ENCODE peak calls at places on chromosomes 2 and 18, in eight cellular contexts. One of them, this sample, is unnamed.

GRCh38 chr2:108630567-108631405 is 88.5 kb upstream of the RANBP2 start:
- DNase-seq in H1: no peak
- DNase-seq in HepG2: no peak
- DNase-seq in SK-N-SH: no peak
- DNase-seq in K562: no peak
- DNase-seq in IMR-90: peak
- DNase-seq in HCT116: no peak
- DNase-seq in A549: no peak
- DNase-seq in this sample: no peak

GRCh38 chr18:32242395-32242794 is 52.6 kb downstream of the MEP1B start:
- DNase-seq in HCT116: no peak
- DNase-seq in K562: no peak
- DNase-seq in IMR-90: no peak
- DNase-seq in SK-N-SH: no peak
- DNase-seq in H1: no peak
- DNase-seq in A549: no peak
- DNase-seq in HepG2: no peak
- DNase-seq in this sample: no peak

GRCh38 chr2:58834404-58834803 is 593.3 kb upstream of the FANCL start:
- DNase-seq in IMR-90: peak
- DNase-seq in HCT116: no peak
- DNase-seq in K562: peak
- DNase-seq in A549: peak
- DNase-seq in SK-N-SH: no peak
- DNase-seq in H1: no peak
- DNase-seq in HepG2: peak
- DNase-seq in this sample: no peak

GRCh38 chr18:75249192-75249551 is 38.6 kb downstream of the TSHZ1 start:
- DNase-seq in K562: no peak
- DNase-seq in HCT116: no peak
- DNase-seq in SK-N-SH: no peak
- DNase-seq in H1: no peak
- DNase-seq in A549: no peak
- DNase-seq in HepG2: no peak
- DNase-seq in IMR-90: no peak
- DNase-seq in this sample: no peak

GRCh38 chr18:5817821-5818220 is 77.5 kb downstream of the TMEM200C start:
- DNase-seq in H1: no peak
- DNase-seq in IMR-90: no peak
- DNase-seq in K562: no peak
- DNase-seq in A549: no peak
- DNase-seq in SK-N-SH: no peak
- DNase-seq in HepG2: no peak
- DNase-seq in HCT116: no peak
- DNase-seq in this sample: no peak

GRCh38 chr2:71785550-71785951 is 332.2 kb downstream of the DYSF start:
- DNase-seq in H1: no peak
- DNase-seq in HCT116: no peak
- DNase-seq in HepG2: no peak
- DNase-seq in SK-N-SH: peak
- DNase-seq in A549: no peak
- DNase-seq in K562: no peak
- DNase-seq in IMR-90: no peak
- DNase-seq in this sample: no peak

GRCh38 chr2:29459445-29460179 is 344.4 kb downstream of the CLIP4 start:
- DNase-seq in K562: no peak
- DNase-seq in A549: no peak
- DNase-seq in SK-N-SH: no peak
- DNase-seq in HepG2: no peak
- DNase-seq in H1: no peak
- DNase-seq in HCT116: no peak
- DNase-seq in IMR-90: peak
- DNase-seq in this sample: no peak

GRCh38 chr2:234710587-234710986 is 213.7 kb upstream of the ARL4C start:
- DNase-seq in HCT116: no peak
- DNase-seq in HepG2: peak
- DNase-seq in SK-N-SH: no peak
- DNase-seq in H1: no peak
- DNase-seq in IMR-90: no peak
- DNase-seq in A549: no peak
- DNase-seq in K562: no peak
- DNase-seq in this sample: no peak

GRCh38 chr2:168181825-168182224 is 65.6 kb downstream of the STK39 start:
- DNase-seq in K562: no peak
- DNase-seq in HCT116: no peak
- DNase-seq in A549: no peak
- DNase-seq in HepG2: no peak
- DNase-seq in H1: no peak
- DNase-seq in IMR-90: no peak
- DNase-seq in SK-N-SH: no peak
- DNase-seq in this sample: no peak
- TF ChIP-seq RAD21 in K562: no peak
- TF ChIP-seq RAD21 in HCT116: no peak
- TF ChIP-seq RAD21 in A549: no peak
- TF ChIP-seq RAD21 in HepG2: no peak
- TF ChIP-seq RAD21 in H1: no peak
- TF ChIP-seq RAD21 in IMR-90: no peak
- TF ChIP-seq RAD21 in SK-N-SH: no peak
- TF ChIP-seq RAD21 in this sample: no peak

GRCh38 chr2:121017411-121017810 is 267.6 kb downstream of the TFCP2L1 start:
- DNase-seq in A549: no peak
- DNase-seq in IMR-90: no peak
- DNase-seq in HepG2: no peak
- DNase-seq in HCT116: no peak
- DNase-seq in SK-N-SH: no peak
- DNase-seq in K562: no peak
- DNase-seq in H1: no peak
- DNase-seq in this sample: no peak
- TF ChIP-seq RAD21 in A549: no peak
- TF ChIP-seq RAD21 in IMR-90: no peak
- TF ChIP-seq RAD21 in HepG2: no peak
- TF ChIP-seq RAD21 in HCT116: no peak
- TF ChIP-seq RAD21 in SK-N-SH: no peak
- TF ChIP-seq RAD21 in K562: no peak
- TF ChIP-seq RAD21 in H1: no peak
- TF ChIP-seq RAD21 in this sample: no peak

GRCh38 chr2:153455856-153456255 is 22.7 kb downstream of the RPRM start:
- DNase-seq in IMR-90: no peak
- DNase-seq in HCT116: no peak
- DNase-seq in K562: no peak
- DNase-seq in HepG2: no peak
- DNase-seq in H1: no peak
- DNase-seq in SK-N-SH: no peak
- DNase-seq in A549: no peak
- DNase-seq in this sample: no peak
- TF ChIP-seq RAD21 in IMR-90: no peak
- TF ChIP-seq RAD21 in HCT116: no peak
- TF ChIP-seq RAD21 in K562: no peak
- TF ChIP-seq RAD21 in HepG2: no peak
- TF ChIP-seq RAD21 in H1: no peak
- TF ChIP-seq RAD21 in SK-N-SH: no peak
- TF ChIP-seq RAD21 in A549: no peak
- TF ChIP-seq RAD21 in this sample: no peak

DNA sequence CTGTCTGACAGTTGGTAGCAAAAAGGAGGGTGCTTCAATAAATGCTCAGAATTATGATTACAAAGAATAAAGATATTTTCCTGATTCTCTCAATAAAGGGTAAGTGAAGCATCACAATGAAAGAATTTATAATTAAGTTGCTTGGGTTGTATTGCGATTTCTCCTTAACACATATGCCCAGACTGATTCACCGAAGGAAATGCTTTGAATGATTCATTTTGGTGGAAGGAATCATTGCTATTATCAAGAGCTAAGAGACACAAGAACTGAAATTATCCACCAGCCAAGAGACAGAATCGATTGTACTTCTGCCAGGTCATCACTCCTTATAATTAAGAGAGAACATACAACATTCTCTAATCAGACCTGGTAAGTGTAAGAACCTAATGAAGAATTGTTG is 301.4 kb downstream of the NR4A2 start:
- DNase-seq in HepG2: no peak
- DNase-seq in HCT116: no peak
- DNase-seq in K562: no peak
- DNase-seq in H1: no peak
- DNase-seq in A549: no peak
- DNase-seq in SK-N-SH: no peak
- DNase-seq in IMR-90: no peak
- DNase-seq in this sample: no peak
- TF ChIP-seq RAD21 in HepG2: no peak
- TF ChIP-seq RAD21 in HCT116: no peak
- TF ChIP-seq RAD21 in K562: no peak
- TF ChIP-seq RAD21 in H1: no peak
- TF ChIP-seq RAD21 in A549: no peak
- TF ChIP-seq RAD21 in SK-N-SH: no peak
- TF ChIP-seq RAD21 in IMR-90: no peak
- TF ChIP-seq RAD21 in this sample: no peak

DNA sequence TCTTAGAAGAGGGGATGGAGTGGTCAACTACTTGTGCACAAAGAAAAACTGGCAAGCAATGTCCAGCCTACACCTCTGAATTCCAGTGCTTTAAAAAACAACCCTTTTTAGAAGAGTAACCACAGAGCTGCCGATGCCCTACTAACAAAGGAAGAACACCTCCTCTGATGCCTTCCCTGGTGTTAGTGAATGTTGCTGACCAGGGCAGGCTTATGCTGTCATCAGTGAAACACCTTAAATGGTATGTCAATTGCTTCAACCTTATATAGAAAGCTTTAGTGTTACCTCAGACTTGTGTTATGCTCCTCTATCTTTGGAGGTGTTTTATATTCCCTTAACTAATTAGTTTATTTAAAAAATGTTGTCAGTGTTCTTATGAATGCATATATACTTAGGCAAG is 79.7 kb upstream of the FZD5 start:
- DNase-seq in H1: no peak
- DNase-seq in HCT116: no peak
- DNase-seq in SK-N-SH: no peak
- DNase-seq in HepG2: peak
- DNase-seq in K562: no peak
- DNase-seq in A549: no peak
- DNase-seq in IMR-90: no peak
- DNase-seq in this sample: no peak
- TF ChIP-seq RAD21 in H1: no peak
- TF ChIP-seq RAD21 in HCT116: no peak
- TF ChIP-seq RAD21 in SK-N-SH: no peak
- TF ChIP-seq RAD21 in HepG2: no peak
- TF ChIP-seq RAD21 in K562: no peak
- TF ChIP-seq RAD21 in A549: no peak
- TF ChIP-seq RAD21 in IMR-90: no peak
- TF ChIP-seq RAD21 in this sample: no peak

GRCh38 chr18:13568443-13569392 is 157.6 kb downstream of the FAM210A start:
- DNase-seq in A549: peak
- DNase-seq in HCT116: no peak
- DNase-seq in SK-N-SH: no peak
- DNase-seq in H1: no peak
- DNase-seq in HepG2: peak
- DNase-seq in IMR-90: no peak
- DNase-seq in K562: no peak
- DNase-seq in this sample: peak
- TF ChIP-seq RAD21 in A549: no peak
- TF ChIP-seq RAD21 in HCT116: no peak
- TF ChIP-seq RAD21 in SK-N-SH: no peak
- TF ChIP-seq RAD21 in H1: no peak
- TF ChIP-seq RAD21 in HepG2: no peak
- TF ChIP-seq RAD21 in IMR-90: no peak
- TF ChIP-seq RAD21 in K562: no peak
- TF ChIP-seq RAD21 in this sample: no peak

GRCh38 chr2:28101892-28102291 is 211.4 kb downstream of the BABAM2 start:
- DNase-seq in SK-N-SH: no peak
- DNase-seq in A549: no peak
- DNase-seq in H1: no peak
- DNase-seq in HCT116: no peak
- DNase-seq in HepG2: no peak
- DNase-seq in IMR-90: no peak
- DNase-seq in K562: peak
- DNase-seq in this sample: no peak

GRCh38 chr2:28102455-28102874 is 211.9 kb downstream of the BABAM2 start:
- DNase-seq in SK-N-SH: no peak
- DNase-seq in HCT116: no peak
- DNase-seq in A549: no peak
- DNase-seq in H1: no peak
- DNase-seq in HepG2: no peak
- DNase-seq in IMR-90: peak
- DNase-seq in K562: peak
- DNase-seq in this sample: no peak

GRCh38 chr2:28103611-28104010 is 213.1 kb downstream of the BABAM2 start:
- DNase-seq in IMR-90: no peak
- DNase-seq in A549: no peak
- DNase-seq in HCT116: no peak
- DNase-seq in H1: no peak
- DNase-seq in K562: no peak
- DNase-seq in HepG2: no peak
- DNase-seq in SK-N-SH: no peak
- DNase-seq in this sample: no peak

GRCh38 chr2:28096421-28096820 is 205.9 kb downstream of the BABAM2 start:
- DNase-seq in SK-N-SH: no peak
- DNase-seq in A549: no peak
- DNase-seq in K562: no peak
- DNase-seq in IMR-90: peak
- DNase-seq in HepG2: no peak
- DNase-seq in H1: no peak
- DNase-seq in HCT116: no peak
- DNase-seq in this sample: no peak

DNA sequence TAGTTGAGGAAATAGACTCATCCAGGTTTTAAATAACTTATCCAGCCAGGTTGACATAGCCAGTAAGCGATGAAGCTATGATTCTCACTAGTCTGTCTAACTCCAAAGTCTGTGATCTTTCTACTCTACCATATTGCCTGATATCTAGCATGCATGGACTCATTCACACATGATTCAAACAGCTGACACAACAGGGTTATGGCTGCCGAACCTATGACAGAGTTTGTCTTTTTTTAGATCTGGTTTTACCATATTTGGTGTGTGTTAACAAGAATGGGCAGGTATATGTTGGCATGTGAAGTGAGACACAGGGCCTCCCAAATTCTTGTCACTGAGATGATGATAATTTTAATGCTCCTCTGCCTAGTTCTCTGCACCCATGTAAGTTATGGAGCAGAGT is 210.6 kb downstream of the BABAM2 start:
- DNase-seq in H1: no peak
- DNase-seq in SK-N-SH: no peak
- DNase-seq in HepG2: no peak
- DNase-seq in HCT116: no peak
- DNase-seq in IMR-90: peak
- DNase-seq in K562: no peak
- DNase-seq in A549: no peak
- DNase-seq in this sample: no peak
- TF ChIP-seq RAD21 in H1: no peak
- TF ChIP-seq RAD21 in SK-N-SH: no peak
- TF ChIP-seq RAD21 in HepG2: no peak
- TF ChIP-seq RAD21 in HCT116: no peak
- TF ChIP-seq RAD21 in IMR-90: no peak
- TF ChIP-seq RAD21 in K562: no peak
- TF ChIP-seq RAD21 in A549: no peak
- TF ChIP-seq RAD21 in this sample: no peak